ENCODE peak calls at places on chromosomes 12 and 14, in ten cellular contexts. One of them, this sample, is unnamed.

GRCh38 chr12:50402270-50403000 is 1.8 kb downstream of the LARP4 start:
- DNase-seq in fibroblast of the aortic adventitia: peak; percentile 22
- DNase-seq in astrocyte: no peak
- DNase-seq in heart left ventricle: no peak
- DNase-seq in Caco-2: no peak
- DNase-seq in cardiac muscle cell: no peak
- DNase-seq in tibial artery: no peak
- DNase-seq in MM.1S: no peak
- DNase-seq in retinal pigment epithelial cell: no peak
- DNase-seq in fibroblast of lung: peak; percentile 16
- DNase-seq in this sample: no peak

GRCh38 chr12:104171785-104172563 is 34.0 kb upstream of the NFYB start:
- DNase-seq in fibroblast of the aortic adventitia: no peak
- DNase-seq in astrocyte: no peak
- DNase-seq in heart left ventricle: no peak
- DNase-seq in Caco-2: no peak
- DNase-seq in cardiac muscle cell: no peak
- DNase-seq in tibial artery: no peak
- DNase-seq in MM.1S: no peak
- DNase-seq in retinal pigment epithelial cell: no peak
- DNase-seq in fibroblast of lung: no peak
- DNase-seq in this sample: no peak

GRCh38 chr12:80056845-80057244 is 42.5 kb upstream of the OTOGL start:
- DNase-seq in fibroblast of the aortic adventitia: peak; percentile 83
- DNase-seq in astrocyte: peak; percentile 70
- DNase-seq in heart left ventricle: peak; percentile 63
- DNase-seq in Caco-2: no peak
- DNase-seq in cardiac muscle cell: peak; percentile 81
- DNase-seq in tibial artery: peak; percentile 26
- DNase-seq in MM.1S: no peak
- DNase-seq in retinal pigment epithelial cell: no peak
- DNase-seq in fibroblast of lung: peak; percentile 79
- DNase-seq in this sample: peak; percentile 70

GRCh38 chr14:51872396-51872795 is 12.0 kb downstream of the GNG2 start:
- DNase-seq in fibroblast of the aortic adventitia: no peak
- DNase-seq in astrocyte: no peak
- DNase-seq in heart left ventricle: no peak
- DNase-seq in Caco-2: no peak
- DNase-seq in cardiac muscle cell: no peak
- DNase-seq in tibial artery: no peak
- DNase-seq in MM.1S: no peak
- DNase-seq in retinal pigment epithelial cell: no peak
- DNase-seq in fibroblast of lung: no peak
- DNase-seq in this sample: no peak

GRCh38 chr12:106249411-106250135 is 1.8 kb upstream of the CKAP4 start:
- DNase-seq in fibroblast of the aortic adventitia: no peak
- DNase-seq in astrocyte: no peak
- DNase-seq in heart left ventricle: no peak
- DNase-seq in Caco-2: no peak
- DNase-seq in cardiac muscle cell: no peak
- DNase-seq in tibial artery: no peak
- DNase-seq in MM.1S: peak; percentile 89
- DNase-seq in retinal pigment epithelial cell: no peak
- DNase-seq in fibroblast of lung: no peak
- DNase-seq in this sample: no peak

GRCh38 chr14:103834956-103835355 is 12.4 kb downstream of the PPP1R13B start:
- DNase-seq in fibroblast of the aortic adventitia: no peak
- DNase-seq in astrocyte: no peak
- DNase-seq in heart left ventricle: no peak
- DNase-seq in Caco-2: no peak
- DNase-seq in cardiac muscle cell: no peak
- DNase-seq in tibial artery: no peak
- DNase-seq in MM.1S: no peak
- DNase-seq in retinal pigment epithelial cell: no peak
- DNase-seq in fibroblast of lung: no peak
- DNase-seq in this sample: no peak

GRCh38 chr12:63844391-63845341 is at the start of gene SRGAP1:
- DNase-seq in fibroblast of the aortic adventitia: peak; percentile 87
- DNase-seq in astrocyte: peak; percentile 66
- DNase-seq in heart left ventricle: peak; percentile 70
- DNase-seq in Caco-2: peak; percentile 51
- DNase-seq in cardiac muscle cell: peak; percentile 94
- DNase-seq in tibial artery: peak; percentile 76
- DNase-seq in MM.1S: no peak
- DNase-seq in retinal pigment epithelial cell: no peak
- DNase-seq in fibroblast of lung: peak; percentile 72
- DNase-seq in this sample: peak; percentile 74

GRCh38 chr12:3745152-3745551 is 7.8 kb downstream of the CRACR2A start:
- DNase-seq in fibroblast of the aortic adventitia: no peak
- DNase-seq in astrocyte: no peak
- DNase-seq in heart left ventricle: no peak
- DNase-seq in Caco-2: no peak
- DNase-seq in cardiac muscle cell: no peak
- DNase-seq in tibial artery: no peak
- DNase-seq in MM.1S: no peak
- DNase-seq in retinal pigment epithelial cell: no peak
- DNase-seq in fibroblast of lung: no peak
- DNase-seq in this sample: no peak

GRCh38 chr12:2664721-2665577 is 129.8 kb upstream of the FKBP4 start:
- DNase-seq in fibroblast of the aortic adventitia: no peak
- DNase-seq in astrocyte: no peak
- DNase-seq in heart left ventricle: no peak
- DNase-seq in Caco-2: no peak
- DNase-seq in cardiac muscle cell: no peak
- DNase-seq in tibial artery: no peak
- DNase-seq in MM.1S: no peak
- DNase-seq in retinal pigment epithelial cell: no peak
- DNase-seq in fibroblast of lung: no peak
- DNase-seq in this sample: no peak

GRCh38 chr12:102806110-102806509 is 110.9 kb downstream of the PAH start:
- DNase-seq in fibroblast of the aortic adventitia: no peak
- DNase-seq in astrocyte: no peak
- DNase-seq in heart left ventricle: no peak
- DNase-seq in Caco-2: no peak
- DNase-seq in cardiac muscle cell: no peak
- DNase-seq in tibial artery: no peak
- DNase-seq in MM.1S: no peak
- DNase-seq in retinal pigment epithelial cell: no peak
- DNase-seq in fibroblast of lung: no peak
- DNase-seq in this sample: no peak

GRCh38 chr12:19411234-19412221 is 27.8 kb upstream of the AEBP2 start:
- DNase-seq in fibroblast of the aortic adventitia: no peak
- DNase-seq in astrocyte: peak; percentile 39
- DNase-seq in heart left ventricle: no peak
- DNase-seq in Caco-2: no peak
- DNase-seq in cardiac muscle cell: no peak
- DNase-seq in tibial artery: no peak
- DNase-seq in MM.1S: no peak
- DNase-seq in retinal pigment epithelial cell: peak; percentile 89
- DNase-seq in fibroblast of lung: peak; percentile 53
- DNase-seq in this sample: peak; percentile 33

GRCh38 chr12:19410639-19411184 is 28.6 kb upstream of the AEBP2 start:
- DNase-seq in fibroblast of the aortic adventitia: no peak
- DNase-seq in astrocyte: no peak
- DNase-seq in heart left ventricle: no peak
- DNase-seq in Caco-2: no peak
- DNase-seq in cardiac muscle cell: no peak
- DNase-seq in tibial artery: no peak
- DNase-seq in MM.1S: no peak
- DNase-seq in retinal pigment epithelial cell: no peak
- DNase-seq in fibroblast of lung: no peak
- DNase-seq in this sample: no peak

GRCh38 chr12:19415563-19415962 is 23.7 kb upstream of the AEBP2 start:
- DNase-seq in fibroblast of the aortic adventitia: no peak
- DNase-seq in astrocyte: no peak
- DNase-seq in heart left ventricle: no peak
- DNase-seq in Caco-2: no peak
- DNase-seq in cardiac muscle cell: no peak
- DNase-seq in tibial artery: no peak
- DNase-seq in MM.1S: no peak
- DNase-seq in retinal pigment epithelial cell: no peak
- DNase-seq in fibroblast of lung: no peak
- DNase-seq in this sample: no peak

GRCh38 chr12:19410211-19410610 is 29.1 kb upstream of the AEBP2 start:
- DNase-seq in fibroblast of the aortic adventitia: peak; percentile 25
- DNase-seq in astrocyte: peak; percentile 29
- DNase-seq in heart left ventricle: no peak
- DNase-seq in Caco-2: no peak
- DNase-seq in cardiac muscle cell: peak; percentile 30
- DNase-seq in tibial artery: no peak
- DNase-seq in MM.1S: no peak
- DNase-seq in retinal pigment epithelial cell: no peak
- DNase-seq in fibroblast of lung: peak; percentile 49
- DNase-seq in this sample: no peak

DNA sequence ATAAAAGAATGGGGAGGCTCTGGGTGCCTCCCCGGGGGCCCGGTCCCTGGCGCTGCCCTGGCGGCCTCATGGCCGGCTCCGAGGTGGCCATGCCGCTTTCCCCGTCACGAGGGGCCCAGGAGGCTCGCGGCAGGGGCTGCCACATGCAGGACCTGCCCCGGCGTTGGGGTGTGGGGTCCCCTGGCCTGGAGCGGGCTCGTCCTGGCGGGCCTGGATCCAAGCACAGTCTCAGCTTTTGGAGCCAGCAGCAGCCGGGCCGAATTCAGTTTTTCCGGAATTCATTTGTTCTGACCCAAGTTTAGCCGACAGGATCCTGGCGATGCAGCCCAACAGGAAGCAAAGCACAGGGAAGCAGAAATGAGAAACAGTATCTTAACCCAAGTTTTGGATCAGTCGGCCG is 26.4 kb upstream of the AEBP2 start:
- DNase-seq in fibroblast of the aortic adventitia: peak; percentile 60
- DNase-seq in astrocyte: no peak
- DNase-seq in heart left ventricle: peak; percentile 24
- DNase-seq in Caco-2: no peak
- DNase-seq in cardiac muscle cell: no peak
- DNase-seq in tibial artery: no peak
- DNase-seq in MM.1S: no peak
- DNase-seq in retinal pigment epithelial cell: no peak
- DNase-seq in fibroblast of lung: no peak
- DNase-seq in this sample: no peak
- H3K4me3 ChIP-seq in fibroblast of the aortic adventitia: peak overlapping the region; percentile 45
- H3K4me3 ChIP-seq in astrocyte: no peak overlapping the region
- H3K4me3 ChIP-seq in heart left ventricle: peak overlapping the region; percentile 24
- H3K4me3 ChIP-seq in Caco-2: no peak overlapping the region
- H3K4me3 ChIP-seq in cardiac muscle cell: no peak overlapping the region
- H3K4me3 ChIP-seq in tibial artery: peak overlapping the region; percentile 16
- H3K4me3 ChIP-seq in MM.1S: no peak overlapping the region
- H3K4me3 ChIP-seq in retinal pigment epithelial cell: no peak overlapping the region
- H3K4me3 ChIP-seq in fibroblast of lung: no peak overlapping the region
- H3K4me3 ChIP-seq in this sample: peak overlapping the region; percentile 1

GRCh38 chr12:98679611-98680005 is 34.5 kb downstream of the APAF1 start:
- DNase-seq in fibroblast of the aortic adventitia: no peak
- DNase-seq in astrocyte: no peak
- DNase-seq in heart left ventricle: no peak
- DNase-seq in Caco-2: no peak
- DNase-seq in cardiac muscle cell: no peak
- DNase-seq in tibial artery: no peak
- DNase-seq in MM.1S: no peak
- DNase-seq in retinal pigment epithelial cell: no peak
- DNase-seq in fibroblast of lung: no peak
- DNase-seq in this sample: no peak

GRCh38 chr12:98684199-98684598 is 39.1 kb downstream of the APAF1 start:
- DNase-seq in fibroblast of the aortic adventitia: no peak
- DNase-seq in astrocyte: no peak
- DNase-seq in heart left ventricle: no peak
- DNase-seq in Caco-2: no peak
- DNase-seq in cardiac muscle cell: no peak
- DNase-seq in tibial artery: no peak
- DNase-seq in MM.1S: no peak
- DNase-seq in retinal pigment epithelial cell: no peak
- DNase-seq in fibroblast of lung: no peak
- DNase-seq in this sample: no peak

GRCh38 chr12:98678236-98678945 is 33.3 kb downstream of the APAF1 start:
- DNase-seq in fibroblast of the aortic adventitia: no peak
- DNase-seq in astrocyte: no peak
- DNase-seq in heart left ventricle: no peak
- DNase-seq in Caco-2: no peak
- DNase-seq in cardiac muscle cell: no peak
- DNase-seq in tibial artery: no peak
- DNase-seq in MM.1S: no peak
- DNase-seq in retinal pigment epithelial cell: no peak
- DNase-seq in fibroblast of lung: no peak
- DNase-seq in this sample: no peak

DNA sequence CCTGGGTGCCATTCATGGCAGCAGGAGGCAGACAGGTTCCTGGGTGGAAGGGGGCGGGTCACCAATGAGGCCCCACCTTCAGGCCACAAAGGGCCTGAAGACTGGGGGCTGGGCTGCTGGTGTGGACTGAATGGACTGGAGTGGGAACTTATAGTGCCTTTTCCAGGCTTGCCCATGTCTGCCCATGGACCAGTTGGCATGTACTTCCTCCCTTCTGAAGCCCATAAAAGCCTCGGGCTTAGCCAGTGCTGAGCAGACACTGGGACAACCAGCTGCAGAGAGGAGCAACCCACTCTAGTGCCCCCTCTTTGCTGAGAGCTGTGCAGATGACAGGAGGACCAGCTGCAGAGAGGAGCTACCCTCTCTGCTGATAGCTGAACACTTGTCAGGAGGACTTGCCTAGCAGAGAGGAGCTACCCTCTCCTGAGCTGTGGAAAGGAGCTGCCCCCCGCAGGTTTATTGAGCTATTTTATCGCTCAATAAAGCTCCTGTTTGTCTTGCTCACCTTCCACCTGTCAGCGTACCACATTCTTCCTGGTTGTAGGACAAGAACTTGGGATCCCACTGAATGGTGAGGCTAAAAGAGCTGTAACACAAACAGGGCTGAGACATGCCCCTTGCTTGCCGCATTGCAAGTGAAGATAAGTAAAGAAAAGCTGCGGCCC is 34.0 kb downstream of the APAF1 start:
- DNase-seq in fibroblast of the aortic adventitia: no peak
- DNase-seq in astrocyte: no peak
- DNase-seq in heart left ventricle: no peak
- DNase-seq in Caco-2: no peak
- DNase-seq in cardiac muscle cell: no peak
- DNase-seq in tibial artery: no peak
- DNase-seq in MM.1S: no peak
- DNase-seq in retinal pigment epithelial cell: no peak
- DNase-seq in fibroblast of lung: no peak
- DNase-seq in this sample: no peak
- TF ChIP-seq CTCF in fibroblast of the aortic adventitia: no peak
- TF ChIP-seq CTCF in astrocyte: no peak
- TF ChIP-seq CTCF in heart left ventricle: no peak
- TF ChIP-seq CTCF in Caco-2: no peak
- TF ChIP-seq CTCF in cardiac muscle cell: no peak
- TF ChIP-seq CTCF in tibial artery: no peak
- TF ChIP-seq CTCF in MM.1S: no peak
- TF ChIP-seq CTCF in retinal pigment epithelial cell: no peak
- TF ChIP-seq CTCF in fibroblast of lung: no peak
- TF ChIP-seq CTCF in this sample: no peak

GRCh38 chr12:41981013-41981412 is 163.7 kb downstream of the GXYLT1 start:
- DNase-seq in fibroblast of the aortic adventitia: no peak
- DNase-seq in astrocyte: no peak
- DNase-seq in heart left ventricle: no peak
- DNase-seq in Caco-2: no peak
- DNase-seq in cardiac muscle cell: no peak
- DNase-seq in tibial artery: no peak
- DNase-seq in MM.1S: no peak
- DNase-seq in retinal pigment epithelial cell: no peak
- DNase-seq in fibroblast of lung: no peak
- DNase-seq in this sample: no peak
- H3K4me3 ChIP-seq in fibroblast of the aortic adventitia: no peak overlapping the region
- H3K4me3 ChIP-seq in astrocyte: no peak overlapping the region
- H3K4me3 ChIP-seq in heart left ventricle: no peak overlapping the region
- H3K4me3 ChIP-seq in Caco-2: no peak overlapping the region
- H3K4me3 ChIP-seq in cardiac muscle cell: no peak overlapping the region
- H3K4me3 ChIP-seq in tibial artery: no peak overlapping the region
- H3K4me3 ChIP-seq in MM.1S: no peak overlapping the region
- H3K4me3 ChIP-seq in retinal pigment epithelial cell: no peak overlapping the region
- H3K4me3 ChIP-seq in fibroblast of lung: no peak overlapping the region
- H3K4me3 ChIP-seq in this sample: no peak overlapping the region

GRCh38 chr14:105020815-105021655 is at the start of gene CDCA4:
- DNase-seq in fibroblast of the aortic adventitia: peak; percentile 92
- DNase-seq in astrocyte: peak; percentile 76
- DNase-seq in heart left ventricle: peak; percentile 97
- DNase-seq in Caco-2: peak; percentile 97
- DNase-seq in cardiac muscle cell: peak; percentile 98
- DNase-seq in tibial artery: peak; percentile 96
- DNase-seq in MM.1S: peak; percentile 92
- DNase-seq in retinal pigment epithelial cell: peak; percentile 80
- DNase-seq in fibroblast of lung: peak; percentile 90
- DNase-seq in this sample: peak; percentile 92
- TF ChIP-seq CTCF in fibroblast of the aortic adventitia: no peak
- TF ChIP-seq CTCF in astrocyte: no peak
- TF ChIP-seq CTCF in heart left ventricle: no peak
- TF ChIP-seq CTCF in Caco-2: no peak
- TF ChIP-seq CTCF in cardiac muscle cell: no peak
- TF ChIP-seq CTCF in tibial artery: no peak
- TF ChIP-seq CTCF in MM.1S: no peak
- TF ChIP-seq CTCF in retinal pigment epithelial cell: no peak
- TF ChIP-seq CTCF in fibroblast of lung: no peak
- TF ChIP-seq CTCF in this sample: no peak

This sample was measured in fibroblast of mammary gland.